ENCODE peak calls at places on chromosome 1, in five cellular contexts. One of them, this sample, is unnamed.

GRCh38 chr1:226995966-226996332 is 55.9 kb downstream of the COQ8A start:
- DNase-seq in AG04449: no peak
- DNase-seq in NCI-H146: no peak
- DNase-seq in mesothelial cell of epicardium: no peak
- DNase-seq in cardiac muscle cell: no peak
- DNase-seq in this sample: no peak

GRCh38 chr1:235902638-235903542 is 36.2 kb upstream of the LYST start:
- DNase-seq in AG04449: no peak
- DNase-seq in NCI-H146: no peak
- DNase-seq in mesothelial cell of epicardium: no peak
- DNase-seq in cardiac muscle cell: peak
- DNase-seq in this sample: no peak

GRCh38 chr1:245086389-245086969 is 68.3 kb upstream of the KIF26B start:
- DNase-seq in AG04449: peak
- DNase-seq in NCI-H146: no peak
- DNase-seq in mesothelial cell of epicardium: no peak
- DNase-seq in cardiac muscle cell: peak
- DNase-seq in this sample: no peak

GRCh38 chr1:179831225-179831624 is 46.4 kb downstream of the TOR1AIP2 start:
- DNase-seq in AG04449: no peak
- DNase-seq in NCI-H146: peak
- DNase-seq in mesothelial cell of epicardium: no peak
- DNase-seq in cardiac muscle cell: no peak
- DNase-seq in this sample: no peak

GRCh38 chr1:200693327-200693726 is 23.6 kb upstream of the DDX59 start:
- DNase-seq in AG04449: no peak
- DNase-seq in NCI-H146: no peak
- DNase-seq in mesothelial cell of epicardium: no peak
- DNase-seq in cardiac muscle cell: no peak
- DNase-seq in this sample: no peak

GRCh38 chr1:227549892-227550291 is 13.5 kb upstream of the ZNF678 start:
- DNase-seq in AG04449: no peak
- DNase-seq in NCI-H146: no peak
- DNase-seq in mesothelial cell of epicardium: no peak
- DNase-seq in cardiac muscle cell: no peak
- DNase-seq in this sample: no peak

GRCh38 chr1:205678286-205679111 is 1.8 kb downstream of the SLC45A3 start:
- DNase-seq in AG04449: no peak
- DNase-seq in NCI-H146: no peak
- DNase-seq in mesothelial cell of epicardium: no peak
- DNase-seq in cardiac muscle cell: peak
- DNase-seq in this sample: no peak

GRCh38 chr1:156860639-156861423 is at the start of gene NTRK1:
- DNase-seq in AG04449: no peak
- DNase-seq in NCI-H146: peak
- DNase-seq in mesothelial cell of epicardium: no peak
- DNase-seq in cardiac muscle cell: peak
- DNase-seq in this sample: peak

GRCh38 chr1:30379684-30380624 is 343.4 kb downstream of the MATN1 start:
- DNase-seq in AG04449: peak
- DNase-seq in NCI-H146: peak
- DNase-seq in mesothelial cell of epicardium: peak
- DNase-seq in cardiac muscle cell: peak
- DNase-seq in this sample: peak

GRCh38 chr1:221532071-221532755 is 209.7 kb downstream of the DUSP10 start:
- DNase-seq in AG04449: no peak
- DNase-seq in NCI-H146: no peak
- DNase-seq in mesothelial cell of epicardium: no peak
- DNase-seq in cardiac muscle cell: no peak
- DNase-seq in this sample: no peak

GRCh38 chr1:156804026-156804425 is 12.6 kb downstream of the SH2D2A start:
- DNase-seq in AG04449: no peak
- DNase-seq in NCI-H146: no peak
- DNase-seq in mesothelial cell of epicardium: no peak
- DNase-seq in cardiac muscle cell: no peak
- DNase-seq in this sample: no peak

GRCh38 chr1:191348328-191348727 is 809.9 kb upstream of the RGS18 start:
- DNase-seq in AG04449: no peak
- DNase-seq in NCI-H146: no peak
- DNase-seq in mesothelial cell of epicardium: no peak
- DNase-seq in cardiac muscle cell: no peak
- DNase-seq in this sample: no peak

GRCh38 chr1:38326135-38326534 is 279.5 kb upstream of the POU3F1 start:
- DNase-seq in AG04449: no peak
- DNase-seq in NCI-H146: no peak
- DNase-seq in mesothelial cell of epicardium: no peak
- DNase-seq in cardiac muscle cell: no peak
- DNase-seq in this sample: no peak

GRCh38 chr1:180632326-180633088 is 685 bp downstream of the XPR1 start:
- DNase-seq in AG04449: no peak
- DNase-seq in NCI-H146: peak
- DNase-seq in mesothelial cell of epicardium: peak
- DNase-seq in cardiac muscle cell: no peak
- DNase-seq in this sample: no peak

GRCh38 chr1:46370214-46370633 is 23.9 kb upstream of the FAAH start:
- DNase-seq in AG04449: no peak
- DNase-seq in NCI-H146: no peak
- DNase-seq in mesothelial cell of epicardium: no peak
- DNase-seq in cardiac muscle cell: peak
- DNase-seq in this sample: no peak

GRCh38 chr1:48208652-48209051 is 13.9 kb upstream of the SLC5A9 start:
- DNase-seq in AG04449: no peak
- DNase-seq in NCI-H146: no peak
- DNase-seq in mesothelial cell of epicardium: no peak
- DNase-seq in cardiac muscle cell: no peak
- DNase-seq in this sample: no peak

GRCh38 chr1:19309123-19309813 is 2.7 kb downstream of the AKR7A2 start:
- DNase-seq in AG04449: no peak
- DNase-seq in NCI-H146: no peak
- DNase-seq in mesothelial cell of epicardium: no peak
- DNase-seq in cardiac muscle cell: peak
- DNase-seq in this sample: no peak

GRCh38 chr1:41936107-41936506 is 17.4 kb upstream of the HIVEP3 start:
- DNase-seq in AG04449: no peak
- DNase-seq in NCI-H146: peak
- DNase-seq in mesothelial cell of epicardium: no peak
- DNase-seq in cardiac muscle cell: peak
- DNase-seq in this sample: peak